ENCODE peak calls at places on chromosome 5, in four cellular contexts. K, J, G and T are unnamed samples.

GRCh38 chr5:176552332-176552731 is 3.2 kb downstream of the CDHR2 start:
- DNase-seq in K (no peak), G (no peak), J (no peak), T (no peak)

GRCh38 chr5:140007311-140007710 is 35.8 kb downstream of the NRG2 start:
- DNase-seq in J (no peak), K (no peak), G (no peak), T (no peak)

GRCh38 chr5:158660726-158661125 is 439.0 kb downstream of the EBF1 start:
- DNase-seq in J (no peak), G (no peak), K (no peak), T (no peak)

GRCh38 chr5:29379619-29380018 is 1813.9 kb upstream of the CDH6 start:
- DNase-seq in K (no peak), G (peak; percentile 22), J (no peak), T (no peak)

GRCh38 chr5:38535845-38536244 is 20.6 kb downstream of the LIFR start:
- DNase-seq in J (no peak), K (no peak), G (no peak), T (no peak)

GRCh38 chr5:78597858-78598415 is 50.6 kb downstream of the LHFPL2 start:
- DNase-seq in K (no peak), J (no peak), G (no peak), T (no peak)

GRCh38 chr5:176542596-176543427 is 5.6 kb upstream of the RNF44 start:
- DNase-seq in K (peak; percentile 67), J (no peak), G (no peak), T (peak; percentile 41)

GRCh38 chr5:2369178-2369577 is 382.3 kb downstream of the IRX2 start:
- DNase-seq in J (no peak), K (no peak), G (no peak), T (no peak)

GRCh38 chr5:113531760-113532159 is 18.3 kb downstream of the YTHDC2 start:
- DNase-seq in G (no peak), K (no peak), J (no peak), T (no peak)

GRCh38 chr5:147346006-147346561 is 111.3 kb downstream of the STK32A start:
- DNase-seq in G (no peak), K (no peak), J (no peak), T (no peak)

GRCh38 chr5:149581931-149582768 is 852 bp downstream of the ARHGEF37 start:
- DNase-seq in J (peak; percentile 66), G (no peak), K (peak; percentile 50), T (peak; percentile 43)

GRCh38 chr5:134139377-134139851 is 24.9 kb downstream of the TCF7 start:
- DNase-seq in J (no peak), K (peak; percentile 18), G (no peak), T (peak; percentile 11)

GRCh38 chr5:31355337-31355736 is 161.9 kb downstream of the CDH6 start:
- DNase-seq in K (no peak), G (no peak), J (no peak), T (no peak)

GRCh38 chr5:178699854-178700253 is 30.6 kb downstream of the ZNF354A start:
- DNase-seq in G (no peak), J (no peak), K (no peak), T (no peak)

GRCh38 chr5:175059687-175060194 is 335.4 kb downstream of the MSX2 start:
- DNase-seq in J (peak; percentile 53), G (peak; percentile 4), K (no peak), T (peak; percentile 44)

GRCh38 chr5:84830265-84830664 is 445.6 kb upstream of the EDIL3 start:
- DNase-seq in J (no peak), K (no peak), G (no peak), T (no peak)

GRCh38 chr5:98750693-98751092 is 22.8 kb upstream of the RGMB start:
- DNase-seq in J (no peak), G (peak; percentile 55), K (no peak), T (no peak)

GRCh38 chr5:175471628-175472027 is 6.7 kb upstream of the SFXN1 start:
- DNase-seq in G (no peak), K (no peak), J (no peak), T (no peak)

GRCh38 chr5:116953251-116953934 is 378.8 kb upstream of the SEMA6A start:
- DNase-seq in J (peak; percentile 94), G (no peak), K (no peak), T (no peak)

GRCh38 chr5:60649288-60649917 is 50.6 kb downstream of the DEPDC1B start:
- DNase-seq in K (no peak), J (peak; percentile 55), G (peak; percentile 41), T (no peak)

GRCh38 chr5:179209359-179210150 is 135.7 kb downstream of the ADAMTS2 start:
- DNase-seq in J (no peak), G (no peak), K (no peak), T (no peak)

GRCh38 chr5:96112123-96112670 is 150.5 kb upstream of the ELL2 start:
- DNase-seq in G (no peak), J (no peak), K (no peak), T (no peak)

GRCh38 chr5:110824936-110825441 is 86.2 kb downstream of the SLC25A46 start:
- DNase-seq in K (no peak), J (no peak), G (no peak), T (no peak)

GRCh38 chr5:139755892-139756671 is 39.5 kb upstream of the PSD2 start:
- DNase-seq in J (no peak), G (no peak), K (no peak), T (no peak)

GRCh38 chr5:125338804-125339203 is 592.4 kb upstream of the ZNF608 start:
- DNase-seq in G (no peak), K (no peak), J (no peak), T (no peak)

GRCh38 chr5:144309265-144309664 is 138.6 kb downstream of the KCTD16 start:
- DNase-seq in K (no peak), G (no peak), J (no peak), T (peak; percentile 60)